ENCODE peak calls at places on chromosomes 2 and 18, in five cellular contexts. M, W, G, V and H are unnamed samples.

GRCh38 chr2:36701918-36702317 is 5.4 kb downstream of the VIT start:
- DNase-seq in W (no peak), M (no peak), G (no peak), V (no peak), H (no peak)

GRCh38 chr2:232624554-232624842 is 8.9 kb upstream of the EFHD1 start:
- DNase-seq in M (no peak), W (no peak), G (no peak), V (no peak), H (no peak)

GRCh38 chr2:115549731-115550130 is 1107.3 kb downstream of the DPP10 start:
- DNase-seq in G (no peak), V (no peak), W (no peak), M (no peak), H (no peak)

GRCh38 chr18:58533771-58534170 is 95.1 kb downstream of the ALPK2 start:
- DNase-seq in W (no peak), G (no peak), M (no peak), V (no peak), H (no peak)

GRCh38 chr2:177397501-177398289 is 5.1 kb downstream of the AGPS start:
- DNase-seq in M (no peak), G (no peak), W (no peak), V (no peak), H (no peak)

GRCh38 chr2:219662566-219662965 is 35.1 kb downstream of the SLC4A3 start:
- DNase-seq in M (no peak), W (no peak), V (no peak), G (no peak), H (no peak)

GRCh38 chr2:149904816-149905215 is 317.2 kb upstream of the MMADHC start:
- DNase-seq in W (no peak), G (no peak), V (no peak), M (no peak), H (no peak)

GRCh38 chr2:96304606-96305005 is 740 bp downstream of the SNRNP200 start:
- DNase-seq in M (no peak), W (no peak), G (no peak), V (no peak), H (no peak)

GRCh38 chr2:240368746-240369724 is 66.4 kb upstream of the GPC1 start:
- DNase-seq in G (no peak), W (peak; percentile 80), V (no peak), M (no peak), H (no peak)

GRCh38 chr2:234537929-234538328 is 41.0 kb upstream of the ARL4C start:
- DNase-seq in G (no peak), V (no peak), W (no peak), M (no peak), H (no peak)

GRCh38 chr2:240455719-240456606 is 20.5 kb downstream of the GPC1 start:
- DNase-seq in W (peak; percentile 28), V (peak; percentile 56), M (peak; percentile 65), G (no peak), H (no peak)

GRCh38 chr2:229718057-229718456 is 3.7 kb upstream of the DNER start:
- DNase-seq in V (no peak), G (no peak), W (no peak), M (no peak), H (no peak)

GRCh38 chr18:26549103-26549485 is 741 bp upstream of the KCTD1 start:
- DNase-seq in M (no peak), W (no peak), G (no peak), V (peak; percentile 38), H (peak; percentile 45)

GRCh38 chr2:233820766-233821105 is 33.6 kb downstream of the HJURP start:
- DNase-seq in M (no peak), W (no peak), V (no peak), G (no peak), H (no peak)

GRCh38 chr2:33673937-33674336 is 74.8 kb upstream of the FAM98A start:
- DNase-seq in M (no peak), V (no peak), W (no peak), G (no peak), H (no peak)

GRCh38 chr18:55477537-55478300 is 110.3 kb downstream of the TCF4 start:
- DNase-seq in V (peak; percentile 24), G (no peak), W (no peak), M (no peak), H (peak; percentile 35)

GRCh38 chr2:16614314-16614860 is 51.2 kb downstream of the CYRIA start:
- DNase-seq in W (no peak), M (no peak), V (no peak), G (no peak), H (no peak)

GRCh38 chr2:238967978-238968360 is 120.1 kb downstream of the TWIST2 start:
- DNase-seq in M (no peak), G (no peak), V (no peak), W (no peak), H (no peak)

GRCh38 chr2:85088921-85089320 is 44.3 kb upstream of the TCF7L1 start:
- DNase-seq in V (no peak), G (no peak), W (no peak), M (no peak), H (no peak)

GRCh38 chr18:80232710-80233109 is 14.6 kb downstream of the PARD6G start:
- DNase-seq in W (no peak), V (no peak), G (no peak), M (no peak), H (peak; percentile 6)

GRCh38 chr2:199278099-199278498 is 179.6 kb downstream of the SATB2 start:
- DNase-seq in W (no peak), V (no peak), G (no peak), M (no peak), H (no peak)

GRCh38 chr2:143415571-143415970 is 286.4 kb downstream of the ARHGAP15 start:
- DNase-seq in W (no peak), M (no peak), V (no peak), G (no peak), H (no peak)

DNA sequence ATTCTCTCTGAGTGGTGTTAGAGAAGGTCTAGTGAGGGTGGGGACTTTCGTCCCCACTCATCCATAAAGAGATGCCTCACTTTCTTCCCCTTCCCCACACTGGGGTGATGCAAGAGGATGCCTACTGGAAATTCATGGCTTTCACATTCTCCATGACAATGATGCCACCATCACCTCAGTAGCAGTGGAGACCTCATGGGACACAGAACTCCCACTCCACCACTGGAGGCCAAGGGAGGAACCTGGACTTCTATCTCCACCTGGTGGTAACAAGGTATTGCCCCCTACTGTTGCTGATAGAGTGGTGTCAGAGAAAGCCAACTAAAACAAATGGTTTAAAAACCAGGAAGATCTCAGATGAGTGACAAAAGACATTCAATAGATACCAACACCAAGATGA is 110.9 kb downstream of the INHBB start:
- DNase-seq in M (no peak), V (no peak), W (no peak), G (no peak), H (no peak)
- TF ChIP-seq CTCF in M (no peak), V (no peak), W (no peak), G (no peak), H (no peak)

GRCh38 chr2:184760931-184761330 is 162.6 kb downstream of the ZNF804A start:
- DNase-seq in W (no peak), V (no peak), G (no peak), M (no peak), H (no peak)
- TF ChIP-seq CTCF in W (no peak), V (no peak), G (no peak), M (no peak), H (no peak)

GRCh38 chr2:107663632-107664031 is 163.1 kb upstream of the RGPD4 start:
- DNase-seq in M (no peak), G (no peak), V (no peak), W (no peak), H (no peak)

DNA sequence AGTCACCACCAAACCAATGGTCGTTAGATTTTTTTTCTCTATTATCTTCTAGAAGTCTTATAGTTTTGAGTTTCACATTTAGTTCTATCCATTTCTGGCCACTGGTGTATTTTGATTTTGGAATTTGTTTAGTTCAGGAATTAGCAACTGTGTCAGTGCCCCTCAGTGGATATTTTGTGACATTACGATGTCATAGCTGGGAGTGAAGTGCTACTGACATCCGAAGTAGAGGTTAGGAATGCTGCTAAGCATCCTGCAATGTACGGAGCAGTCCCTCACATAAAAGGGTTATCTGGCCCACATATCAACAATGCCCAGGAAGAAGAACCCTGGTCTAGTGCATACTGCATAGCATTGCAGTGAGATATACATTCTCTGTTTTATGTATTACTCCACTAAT is 157.4 kb upstream of the RGPD4 start:
- DNase-seq in G (no peak), M (no peak), V (no peak), W (no peak), H (no peak)
- TF ChIP-seq CTCF in G (no peak), M (no peak), V (peak; percentile 19), W (no peak), H (no peak)

DNA sequence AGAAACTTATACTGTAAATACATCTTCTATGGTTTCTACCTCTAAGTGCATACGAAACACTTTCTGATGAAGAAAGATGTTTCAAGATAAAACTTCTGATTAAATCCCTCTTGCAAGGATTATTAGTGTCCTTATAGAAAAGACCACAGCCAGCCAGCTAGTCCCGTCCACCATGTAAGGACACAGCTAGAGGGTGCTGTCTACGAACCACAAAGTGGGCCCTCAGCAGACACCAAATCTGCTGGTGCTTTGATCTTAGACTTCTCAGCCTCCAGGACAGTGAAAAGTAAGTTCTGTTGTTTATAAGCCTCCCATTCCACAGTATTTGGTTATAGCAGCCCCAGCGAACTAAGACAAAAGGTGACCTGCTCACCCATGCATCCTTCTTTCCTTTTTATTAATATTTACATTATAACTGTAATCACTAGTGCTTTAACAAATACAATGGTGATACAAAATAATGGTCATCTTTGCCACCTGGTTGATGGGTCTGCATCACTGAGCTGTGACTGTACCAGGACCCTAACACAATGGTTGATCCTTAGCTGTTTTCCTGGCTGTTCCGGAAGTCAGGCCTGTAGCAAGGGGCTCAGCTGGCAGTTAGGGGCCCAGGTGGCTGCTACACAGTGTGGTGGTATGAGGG is 108.4 kb upstream of the SMAD7 start:
- DNase-seq in M (no peak), W (no peak), G (no peak), V (no peak), H (no peak)
- TF ChIP-seq CTCF in M (no peak), W (no peak), G (no peak), V (peak; percentile 27), H (peak; percentile 17)

DNA sequence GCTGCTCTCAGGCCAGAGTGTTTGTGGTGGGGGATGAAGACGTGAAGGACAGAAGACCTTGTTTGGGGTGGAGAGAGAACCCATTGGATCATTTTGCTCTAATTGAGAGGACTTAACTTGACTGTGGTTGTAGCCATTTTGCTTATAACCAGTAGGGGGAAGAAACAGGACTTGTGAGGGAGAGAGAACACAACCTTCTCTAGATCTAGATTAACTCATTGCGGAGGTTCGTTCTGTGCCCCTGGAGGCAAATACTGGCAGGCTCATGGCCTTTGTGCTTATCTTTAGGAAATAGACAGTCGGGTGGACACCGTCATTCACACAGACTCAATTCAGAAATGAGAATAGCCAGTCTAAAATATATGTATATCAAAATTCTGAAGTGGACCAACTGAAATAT is 147.0 kb upstream of the LHCGR start:
- DNase-seq in M (no peak), W (no peak), V (no peak), G (no peak), H (no peak)
- TF ChIP-seq CTCF in M (no peak), W (no peak), V (no peak), G (no peak), H (no peak)

GRCh38 chr2:179193759-179194394 is 70.8 kb downstream of the SESTD1 start:
- DNase-seq in G (no peak), V (no peak), W (no peak), M (no peak), H (no peak)
- TF ChIP-seq CTCF in G (no peak), V (no peak), W (no peak), M (no peak), H (no peak)